ENCODE peak calls at places on chromosomes 16 and 17, in seven cellular contexts. H, B, U, T, K, J and I are unnamed samples.

GRCh38 chr17:60065136-60065535 is 13.6 kb downstream of the HEATR6 start:
- DNase-seq in H (no peak), B (peak; percentile 65), U (peak; percentile 24), T (no peak), K (no peak), J (no peak), I (no peak)

GRCh38 chr16:57039148-57039812 is 49.9 kb downstream of the NLRC5 start:
- DNase-seq in H (no peak), B (peak; percentile 81), U (peak; percentile 73), T (no peak), K (no peak), J (no peak), I (no peak)

GRCh38 chr16:7227193-7227825 is 105.3 kb upstream of the RBFOX1 start:
- DNase-seq in H (peak; percentile 23), B (no peak), U (no peak), T (peak; percentile 14), K (peak; percentile 91), J (peak; percentile 43), I (peak; percentile 57)

GRCh38 chr17:42135151-42135550 is 12.5 kb downstream of the HSPB9 start:
- DNase-seq in H (no peak), B (no peak), U (no peak), T (no peak), K (no peak), J (no peak), I (no peak)

GRCh38 chr17:41918392-41919164 is at the start of gene ACLY:
- DNase-seq in H (peak; percentile 94), B (peak; percentile 95), U (peak; percentile 98), T (peak; percentile 98), K (peak; percentile 52), J (peak; percentile 99), I (peak; percentile 100)

GRCh38 chr16:70695351-70696070 is 9.7 kb upstream of the MTSS2 start:
- DNase-seq in H (no peak), B (no peak), U (peak; percentile 36), T (no peak), K (peak; percentile 77), J (no peak), I (no peak)

GRCh38 chr17:8012045-8012580 is 9.7 kb downstream of the GUCY2D start:
- DNase-seq in H (no peak), B (no peak), U (no peak), T (no peak), K (no peak), J (no peak), I (peak; percentile 30)

GRCh38 chr17:933168-934083 is 46.1 kb downstream of the NXN start:
- DNase-seq in H (no peak), B (peak; percentile 99), U (peak; percentile 93), T (no peak), K (peak; percentile 99), J (peak; percentile 34), I (peak; percentile 71)

GRCh38 chr17:7237761-7238417 is 1.4 kb downstream of the PHF23 start:
- DNase-seq in H (no peak), B (peak; percentile 46), U (peak; percentile 70), T (peak; percentile 74), K (peak; percentile 71), J (no peak), I (peak; percentile 91)

GRCh38 chr17:69608808-69609494 is 194.5 kb downstream of the MAP2K6 start:
- DNase-seq in H (no peak), B (peak; percentile 96), U (peak; percentile 91), T (no peak), K (no peak), J (peak; percentile 36), I (no peak)

GRCh38 chr17:78276499-78276898 is 45.1 kb downstream of the TMEM235 start:
- DNase-seq in H (no peak), B (no peak), U (no peak), T (no peak), K (no peak), J (no peak), I (no peak)

GRCh38 chr16:4917117-4917516 is 19.8 kb downstream of the PPL start:
- DNase-seq in H (no peak), B (peak; percentile 74), U (peak; percentile 24), T (no peak), K (no peak), J (no peak), I (no peak)

GRCh38 chr16:87003414-87003755 is 313.8 kb downstream of the C16orf95 start:
- DNase-seq in H (no peak), B (peak; percentile 41), U (no peak), T (no peak), K (no peak), J (no peak), I (peak; percentile 2)

GRCh38 chr16:88454315-88455057 is 1.4 kb downstream of the ZFPM1 start:
- DNase-seq in H (no peak), B (no peak), U (no peak), T (no peak), K (no peak), J (no peak), I (no peak)
- H4K8ac ChIP-seq in H (peak overlapping the region; percentile 18), B (no peak overlapping the region), U (no peak overlapping the region), T (no peak overlapping the region), K (no peak overlapping the region), J (peak overlapping the region; percentile 31), I (no peak overlapping the region)

DNA sequence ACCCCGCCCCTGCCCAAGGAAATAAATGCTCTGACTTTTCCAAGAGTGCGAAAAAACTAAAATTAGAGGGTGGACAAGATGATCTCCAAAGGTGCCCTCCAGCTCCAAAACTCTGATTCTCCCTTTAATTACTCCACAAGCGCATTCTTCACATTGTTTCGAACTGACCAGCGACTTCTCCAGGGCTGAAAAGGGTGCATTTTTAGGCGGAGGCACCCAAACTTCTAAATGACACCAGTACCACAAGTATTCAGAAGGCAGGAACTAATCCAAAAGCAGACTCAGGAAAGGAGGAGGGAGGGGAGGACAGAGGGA is 750 bp downstream of the ZFHX3 start:
- DNase-seq in H (no peak), B (peak; percentile 57), U (no peak), T (no peak), K (peak; percentile 88), J (peak; percentile 62), I (no peak)
- H3K79me1 ChIP-seq in H (no peaks in the 10 kb centered on the region), B (peaks cover 45% of the 10 kb centered on the region), U (peaks cover 23% of the 10 kb centered on the region), T (no peaks in the 10 kb centered on the region), K (peaks cover 2% of the 10 kb centered on the region), J (peaks cover 41% of the 10 kb centered on the region), I (no peaks in the 10 kb centered on the region)

GRCh38 chr16:16122264-16122663 is 101.0 kb downstream of the ABCC6 start:
- DNase-seq in H (no peak), B (no peak), U (no peak), T (no peak), K (no peak), J (no peak), I (no peak)

GRCh38 chr16:16118337-16118736 is 105.0 kb downstream of the ABCC6 start:
- DNase-seq in H (no peak), B (no peak), U (no peak), T (no peak), K (no peak), J (no peak), I (no peak)

GRCh38 chr16:16120382-16121184 is 102.7 kb downstream of the ABCC6 start:
- DNase-seq in H (no peak), B (peak; percentile 22), U (no peak), T (no peak), K (no peak), J (no peak), I (no peak)

GRCh38 chr16:16120044-16120381 is 103.3 kb downstream of the ABCC6 start:
- DNase-seq in H (no peak), B (no peak), U (no peak), T (no peak), K (no peak), J (no peak), I (no peak)

GRCh38 chr16:16121185-16121727 is 102.0 kb downstream of the ABCC6 start:
- DNase-seq in H (no peak), B (no peak), U (no peak), T (no peak), K (no peak), J (no peak), I (no peak)
- H3K9ac ChIP-seq in H (no peak overlapping the region), B (no peak overlapping the region), U (no peak overlapping the region), T (no peak overlapping the region), K (no peak overlapping the region), J (no peak overlapping the region), I (no peak overlapping the region)

DNA sequence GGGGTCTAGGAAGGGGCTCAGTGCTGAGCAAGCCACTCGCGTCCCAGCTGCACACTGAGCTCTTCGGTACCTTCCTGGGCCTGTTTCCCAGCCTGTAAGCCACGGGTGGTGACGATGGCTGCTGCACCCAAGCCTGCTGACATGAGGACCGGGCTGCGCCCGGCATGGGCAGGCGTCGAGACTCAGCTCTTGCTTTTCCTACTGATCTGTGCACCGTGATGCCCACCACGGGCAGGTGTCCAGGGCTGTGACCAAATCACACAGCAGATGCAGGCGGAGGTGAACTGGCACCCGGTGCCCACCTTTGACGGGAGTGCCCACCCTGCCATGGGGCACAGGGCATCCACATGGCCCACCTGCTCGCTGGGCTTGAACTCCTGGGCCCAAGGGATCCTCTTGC is 17.9 kb downstream of the CCDC57 start:
- DNase-seq in H (no peak), B (no peak), U (no peak), T (no peak), K (no peak), J (no peak), I (no peak)
- H4K8ac ChIP-seq in H (no peak overlapping the region), B (no peak overlapping the region), U (peak overlapping the region; percentile 10), T (no peak overlapping the region), K (no peak overlapping the region), J (no peak overlapping the region), I (no peak overlapping the region)

GRCh38 chr16:67100569-67101300 is 9.0 kb upstream of the PHAF1 start:
- DNase-seq in H (no peak), B (peak; percentile 56), U (peak; percentile 67), T (no peak), K (peak; percentile 22), J (no peak), I (no peak)

GRCh38 chr16:67104061-67104460 is 5.7 kb upstream of the PHAF1 start:
- DNase-seq in H (no peak), B (peak; percentile 23), U (peak; percentile 41), T (no peak), K (peak; percentile 79), J (peak; percentile 65), I (peak; percentile 68)

GRCh38 chr16:67098599-67098998 is 11.1 kb upstream of the PHAF1 start:
- DNase-seq in H (no peak), B (no peak), U (no peak), T (no peak), K (no peak), J (no peak), I (no peak)

GRCh38 chr16:67101683-67102082 is 8.1 kb upstream of the PHAF1 start:
- DNase-seq in H (no peak), B (peak; percentile 72), U (peak; percentile 44), T (no peak), K (no peak), J (no peak), I (no peak)

DNA sequence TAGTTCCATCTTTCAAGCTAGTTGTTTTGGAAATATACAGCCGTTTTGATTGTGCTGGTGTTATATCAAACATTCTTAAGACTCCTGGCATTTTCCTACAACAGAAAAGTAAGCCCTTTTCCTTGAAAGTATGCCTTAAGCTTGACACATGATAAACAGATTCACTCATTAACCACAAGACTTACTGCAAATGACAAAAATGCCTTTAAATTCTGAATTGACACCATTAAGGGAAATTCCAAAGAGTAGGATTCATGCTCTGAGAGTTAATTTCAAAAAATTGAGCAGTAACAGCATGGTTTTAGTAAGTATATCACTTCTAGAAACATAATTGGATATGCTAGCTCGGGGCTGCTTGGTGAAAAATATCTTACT is 8.5 kb upstream of the PHAF1 start:
- DNase-seq in H (no peak), B (peak; percentile 35), U (peak; percentile 42), T (no peak), K (no peak), J (no peak), I (no peak)
- H3K79me1 ChIP-seq in H (no peaks in the 10 kb centered on the region), B (peaks cover 5% of the 10 kb centered on the region), U (peaks cover 5% of the 10 kb centered on the region), T (no peaks in the 10 kb centered on the region), K (no peaks in the 10 kb centered on the region), J (no peaks in the 10 kb centered on the region), I (no peaks in the 10 kb centered on the region)

GRCh38 chr17:13599808-13600398 is 1.8 kb downstream of the HS3ST3A1 start:
- DNase-seq in H (no peak), B (peak; percentile 28), U (peak; percentile 16), T (no peak), K (no peak), J (no peak), I (no peak)
- H3K9ac ChIP-seq in H (no peak overlapping the region), B (peak overlapping the region; percentile 99), U (peak overlapping the region; percentile 91), T (no peak overlapping the region), K (peak overlapping the region; percentile 84), J (no peak overlapping the region), I (no peak overlapping the region)